ENCODE peak calls at places on chromosomes 11 and 22, in five cellular contexts. One of them, this sample, is unnamed.

GRCh38 chr11:46438211-46438610 is 46.6 kb upstream of the CHRM4 start:
- DNase-seq in GM13977: no peak
- DNase-seq in WTC11: no peak
- DNase-seq in upper lobe of right lung: no peak
- DNase-seq in AG09309: no peak
- DNase-seq in this sample: no peak

GRCh38 chr22:50471197-50471847 is 3.5 kb downstream of the SBF1 start:
- DNase-seq in GM13977: no peak
- DNase-seq in WTC11: no peak
- DNase-seq in upper lobe of right lung: no peak
- DNase-seq in AG09309: no peak
- DNase-seq in this sample: no peak

GRCh38 chr22:45162531-45162930 is 1.2 kb upstream of the NUP50 start:
- DNase-seq in GM13977: no peak
- DNase-seq in WTC11: no peak
- DNase-seq in upper lobe of right lung: no peak
- DNase-seq in AG09309: no peak
- DNase-seq in this sample: no peak

GRCh38 chr11:78251083-78251699 is 62.5 kb downstream of the USP35 start:
- DNase-seq in GM13977: no peak
- DNase-seq in WTC11: no peak
- DNase-seq in upper lobe of right lung: no peak
- DNase-seq in AG09309: no peak
- DNase-seq in this sample: no peak

GRCh38 chr11:72228229-72228843 is 3.8 kb downstream of the INPPL1 start:
- DNase-seq in GM13977: no peak
- DNase-seq in WTC11: no peak
- DNase-seq in upper lobe of right lung: peak
- DNase-seq in AG09309: no peak
- DNase-seq in this sample: no peak

GRCh38 chr11:206002-206384 is 1.2 kb downstream of the BET1L start:
- DNase-seq in GM13977: no peak
- DNase-seq in WTC11: no peak
- DNase-seq in upper lobe of right lung: peak
- DNase-seq in AG09309: no peak
- DNase-seq in this sample: peak

GRCh38 chr11:115334932-115335788 is 169.1 kb downstream of the CADM1 start:
- DNase-seq in GM13977: peak
- DNase-seq in WTC11: no peak
- DNase-seq in upper lobe of right lung: no peak
- DNase-seq in AG09309: peak
- DNase-seq in this sample: no peak

GRCh38 chr22:39504071-39504470 is 2.0 kb downstream of the MIEF1 start:
- DNase-seq in GM13977: no peak
- DNase-seq in WTC11: no peak
- DNase-seq in upper lobe of right lung: no peak
- DNase-seq in AG09309: no peak
- DNase-seq in this sample: no peak

GRCh38 chr11:115678942-115679341 is 174.7 kb upstream of the CADM1 start:
- DNase-seq in GM13977: no peak
- DNase-seq in WTC11: peak
- DNase-seq in upper lobe of right lung: no peak
- DNase-seq in AG09309: no peak
- DNase-seq in this sample: peak

GRCh38 chr11:692824-693414 is 2.1 kb downstream of the DEAF1 start:
- DNase-seq in GM13977: no peak
- DNase-seq in WTC11: no peak
- DNase-seq in upper lobe of right lung: no peak
- DNase-seq in AG09309: no peak
- DNase-seq in this sample: no peak

GRCh38 chr11:17734986-17735822 is 623 bp downstream of the KCNC1 start:
- DNase-seq in GM13977: peak
- DNase-seq in WTC11: peak
- DNase-seq in upper lobe of right lung: peak
- DNase-seq in AG09309: peak
- DNase-seq in this sample: peak

GRCh38 chr11:66868726-66869291 is 11.9 kb downstream of the LRFN4 start:
- DNase-seq in GM13977: peak
- DNase-seq in WTC11: peak
- DNase-seq in upper lobe of right lung: peak
- DNase-seq in AG09309: no peak
- DNase-seq in this sample: peak
- TF ChIP-seq CTCF in GM13977: peak
- TF ChIP-seq CTCF in WTC11: peak
- TF ChIP-seq CTCF in upper lobe of right lung: peak
- TF ChIP-seq CTCF in AG09309: no peak
- TF ChIP-seq CTCF in this sample: peak

GRCh38 chr11:65851811-65852507 is 6.0 kb downstream of the CFL1 start:
- DNase-seq in GM13977: no peak
- DNase-seq in WTC11: no peak
- DNase-seq in upper lobe of right lung: peak
- DNase-seq in AG09309: no peak
- DNase-seq in this sample: no peak

GRCh38 chr11:65854871-65855837 is 2.8 kb downstream of the CFL1 start:
- DNase-seq in GM13977: no peak
- DNase-seq in WTC11: no peak
- DNase-seq in upper lobe of right lung: peak
- DNase-seq in AG09309: no peak
- DNase-seq in this sample: no peak

GRCh38 chr11:65852508-65853248 is 5.3 kb downstream of the CFL1 start:
- DNase-seq in GM13977: no peak
- DNase-seq in WTC11: no peak
- DNase-seq in upper lobe of right lung: peak
- DNase-seq in AG09309: no peak
- DNase-seq in this sample: no peak

GRCh38 chr11:65854161-65854592 is 3.8 kb downstream of the CFL1 start:
- DNase-seq in GM13977: no peak
- DNase-seq in WTC11: no peak
- DNase-seq in upper lobe of right lung: peak
- DNase-seq in AG09309: no peak
- DNase-seq in this sample: no peak

DNA sequence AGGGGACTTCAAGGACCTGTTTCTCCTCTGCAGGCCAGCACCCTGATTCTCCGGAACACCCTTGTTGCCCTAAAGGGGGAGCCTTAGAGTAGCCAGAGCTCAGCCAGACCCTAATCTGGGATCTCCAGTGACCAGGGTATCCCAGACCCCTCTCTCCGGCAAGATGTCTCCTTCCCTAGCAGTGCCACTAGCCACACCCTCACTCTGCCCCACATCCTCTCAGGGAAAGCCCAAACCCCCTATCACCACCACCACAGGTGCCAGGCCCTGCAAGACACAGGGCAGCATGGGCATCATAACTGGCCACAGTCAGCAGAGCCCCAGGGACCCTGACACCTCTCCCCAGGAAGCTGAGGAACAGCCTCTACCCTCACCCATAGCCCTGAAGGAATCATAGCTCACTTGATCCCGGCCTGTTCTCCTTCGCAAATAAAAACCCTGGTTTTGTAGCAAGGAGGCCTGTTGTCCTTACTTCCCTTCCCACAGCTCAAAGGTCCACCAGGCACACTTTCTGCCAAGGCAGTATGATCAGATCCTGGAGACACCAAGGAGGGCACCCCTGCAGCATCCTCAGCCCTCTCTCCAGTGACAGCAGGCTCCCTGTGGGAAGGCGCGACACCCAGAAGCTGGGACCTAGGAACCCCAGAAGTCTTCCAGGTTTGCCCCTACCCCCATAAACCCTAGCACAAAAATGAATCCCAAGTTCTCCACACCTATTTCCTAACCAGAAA is 4.6 kb downstream of the CFL1 start:
- DNase-seq in GM13977: no peak
- DNase-seq in WTC11: no peak
- DNase-seq in upper lobe of right lung: peak
- DNase-seq in AG09309: no peak
- DNase-seq in this sample: no peak
- TF ChIP-seq CTCF in GM13977: no peak
- TF ChIP-seq CTCF in WTC11: no peak
- TF ChIP-seq CTCF in upper lobe of right lung: no peak
- TF ChIP-seq CTCF in AG09309: no peak
- TF ChIP-seq CTCF in this sample: no peak

DNA sequence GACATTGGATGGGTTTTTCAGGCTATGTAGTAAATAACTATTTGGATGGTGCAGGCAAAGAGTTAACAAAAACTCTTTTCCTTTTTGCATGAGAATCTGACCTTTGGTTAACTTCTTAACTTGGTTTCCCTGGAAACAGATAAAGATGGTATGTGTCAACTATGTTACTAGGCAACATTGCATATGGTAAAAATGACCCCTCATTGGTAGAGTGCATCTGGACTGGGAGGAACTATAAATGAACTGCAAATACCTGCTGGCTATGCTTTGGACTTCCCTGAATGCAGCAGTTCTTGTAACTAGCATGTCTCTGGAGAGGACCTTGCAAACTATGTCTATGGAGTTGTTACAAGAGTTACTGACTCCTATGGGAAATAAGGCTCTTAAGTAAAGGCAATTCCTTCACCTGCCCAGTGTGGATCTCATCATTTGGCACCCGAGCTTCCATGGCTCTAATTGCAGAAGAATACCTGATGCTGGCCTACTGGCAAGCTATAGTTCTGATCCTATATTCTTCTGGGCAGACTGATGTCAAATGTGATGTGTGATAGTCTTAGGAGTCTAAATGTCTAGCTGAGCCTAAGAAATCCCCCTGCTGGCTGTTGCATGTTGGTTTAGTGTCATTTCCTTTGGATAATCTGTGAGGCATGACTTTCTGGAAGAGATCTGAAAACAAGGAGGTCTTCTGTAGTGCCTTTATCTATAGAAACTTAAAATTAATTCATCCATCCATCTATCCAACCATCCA is 126.7 kb upstream of the MTMR2 start:
- DNase-seq in GM13977: no peak
- DNase-seq in WTC11: no peak
- DNase-seq in upper lobe of right lung: no peak
- DNase-seq in AG09309: no peak
- DNase-seq in this sample: no peak
- TF ChIP-seq CTCF in GM13977: no peak
- TF ChIP-seq CTCF in WTC11: no peak
- TF ChIP-seq CTCF in upper lobe of right lung: no peak
- TF ChIP-seq CTCF in AG09309: no peak
- TF ChIP-seq CTCF in this sample: no peak

DNA sequence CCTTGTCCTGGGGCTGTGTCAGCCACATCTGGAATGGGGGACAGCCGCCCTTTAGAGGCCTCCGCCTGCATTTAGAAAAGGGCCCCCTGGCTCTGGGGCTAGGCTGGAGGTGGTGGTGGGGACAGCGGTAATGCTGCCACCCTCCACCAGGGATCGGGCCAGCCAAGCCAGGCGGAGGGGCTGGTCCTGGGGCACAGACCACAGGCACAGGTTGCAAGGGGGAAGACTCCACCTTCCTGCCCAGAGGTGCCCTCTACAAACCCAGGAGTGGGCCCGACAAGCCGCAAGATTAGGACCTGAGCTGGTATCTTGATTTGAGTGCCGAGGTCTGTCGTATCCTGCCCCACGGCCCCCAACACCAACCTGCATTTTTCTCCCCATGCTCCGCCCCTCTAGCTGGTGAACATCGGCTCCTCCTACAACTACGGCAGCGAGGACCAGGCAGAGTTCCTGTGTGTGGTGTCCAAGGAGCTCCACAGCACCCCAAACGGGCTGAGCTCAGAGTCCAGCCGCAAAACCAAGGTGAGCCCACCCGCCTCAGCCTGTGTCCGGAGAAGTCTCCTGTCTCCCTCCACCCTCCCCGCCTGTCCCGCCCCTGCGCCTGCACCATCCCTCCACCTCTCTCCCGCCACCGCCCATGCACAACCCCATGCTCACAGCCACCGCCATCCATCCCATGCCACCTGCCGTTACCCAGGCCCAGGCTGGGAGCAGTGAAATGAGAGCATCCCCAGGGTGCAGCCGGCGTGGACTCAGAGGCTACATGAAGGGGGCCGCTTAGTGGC is 7.6 kb downstream of the KCTD17 start:
- DNase-seq in GM13977: no peak
- DNase-seq in WTC11: no peak
- DNase-seq in upper lobe of right lung: peak
- DNase-seq in AG09309: no peak
- DNase-seq in this sample: no peak
- TF ChIP-seq CTCF in GM13977: no peak
- TF ChIP-seq CTCF in WTC11: no peak
- TF ChIP-seq CTCF in upper lobe of right lung: no peak
- TF ChIP-seq CTCF in AG09309: no peak
- TF ChIP-seq CTCF in this sample: peak

GRCh38 chr22:29202231-29203192 is 3.2 kb upstream of the EMID1 start:
- DNase-seq in GM13977: peak
- DNase-seq in WTC11: peak
- DNase-seq in upper lobe of right lung: no peak
- DNase-seq in AG09309: no peak
- DNase-seq in this sample: peak
- TF ChIP-seq CTCF in GM13977: peak
- TF ChIP-seq CTCF in WTC11: no peak
- TF ChIP-seq CTCF in upper lobe of right lung: peak
- TF ChIP-seq CTCF in AG09309: peak
- TF ChIP-seq CTCF in this sample: no peak

GRCh38 chr11:119729581-119730346 is 764 bp upstream of the NECTIN1 start:
- DNase-seq in GM13977: peak
- DNase-seq in WTC11: peak
- DNase-seq in upper lobe of right lung: peak
- DNase-seq in AG09309: no peak
- DNase-seq in this sample: no peak
- TF ChIP-seq CTCF in GM13977: peak
- TF ChIP-seq CTCF in WTC11: no peak
- TF ChIP-seq CTCF in upper lobe of right lung: peak
- TF ChIP-seq CTCF in AG09309: no peak
- TF ChIP-seq CTCF in this sample: peak

GRCh38 chr22:24117942-24118341 is 63.3 kb upstream of the SUSD2 start:
- DNase-seq in GM13977: no peak
- DNase-seq in WTC11: peak
- DNase-seq in upper lobe of right lung: no peak
- DNase-seq in AG09309: no peak
- DNase-seq in this sample: no peak
- TF ChIP-seq CTCF in GM13977: no peak
- TF ChIP-seq CTCF in WTC11: no peak
- TF ChIP-seq CTCF in upper lobe of right lung: no peak
- TF ChIP-seq CTCF in AG09309: no peak
- TF ChIP-seq CTCF in this sample: no peak

GRCh38 chr11:64862914-64863313 is 15.5 kb downstream of the EHD1 start:
- DNase-seq in GM13977: no peak
- DNase-seq in WTC11: no peak
- DNase-seq in upper lobe of right lung: no peak
- DNase-seq in AG09309: no peak
- DNase-seq in this sample: no peak

GRCh38 chr11:64861227-64861970 is 16.9 kb upstream of the CDC42BPG start:
- DNase-seq in GM13977: no peak
- DNase-seq in WTC11: no peak
- DNase-seq in upper lobe of right lung: no peak
- DNase-seq in AG09309: no peak
- DNase-seq in this sample: no peak

GRCh38 chr11:64858467-64859401 is 14.3 kb upstream of the CDC42BPG start:
- DNase-seq in GM13977: no peak
- DNase-seq in WTC11: no peak
- DNase-seq in upper lobe of right lung: no peak
- DNase-seq in AG09309: no peak
- DNase-seq in this sample: no peak

GRCh38 chr11:64857485-64857884 is 13.0 kb upstream of the CDC42BPG start:
- DNase-seq in GM13977: no peak
- DNase-seq in WTC11: no peak
- DNase-seq in upper lobe of right lung: no peak
- DNase-seq in AG09309: no peak
- DNase-seq in this sample: no peak

GRCh38 chr11:64859542-64860414 is 15.3 kb upstream of the CDC42BPG start:
- DNase-seq in GM13977: peak
- DNase-seq in WTC11: no peak
- DNase-seq in upper lobe of right lung: no peak
- DNase-seq in AG09309: no peak
- DNase-seq in this sample: no peak
- TF ChIP-seq CTCF in GM13977: no peak
- TF ChIP-seq CTCF in WTC11: no peak
- TF ChIP-seq CTCF in upper lobe of right lung: no peak
- TF ChIP-seq CTCF in AG09309: no peak
- TF ChIP-seq CTCF in this sample: no peak

This sample was measured in endothelial cell.